ENCODE peak calls at places on chromosomes 16 and 17, in eight cellular contexts. R is cardiac muscle cell, H is endothelial cell, G is fibroblast of lung, T is A549, B is esophagus squamous epithelium, K is cardiac fibroblast, E is heart left ventricle. I is an unnamed sample.

GRCh38 chr16:85002643-85003042 is 8.7 kb downstream of the ZDHHC7 start:
- DNase-seq in R (no peak), H (no peak), G (no peak), T (no peak), B (no peak), K (peak; percentile 59), E (peak; percentile 55), I (no peak)

GRCh38 chr16:9275386-9275785 is 183.9 kb downstream of the HAPSTR1 start:
- DNase-seq in R (no peak), H (no peak), G (no peak), T (no peak), B (no peak), K (no peak), E (no peak), I (no peak)

GRCh38 chr17:7313028-7313889 is 1.9 kb downstream of the GPS2 start:
- DNase-seq in R (no peak), H (no peak), G (no peak), T (peak; percentile 54), B (no peak), K (peak; percentile 4), E (no peak), I (no peak)

GRCh38 chr17:17063546-17064122 is 21.4 kb downstream of the MPRIP start:
- DNase-seq in R (no peak), H (no peak), G (peak; percentile 43), T (peak; percentile 56), B (no peak), K (peak; percentile 29), E (peak; percentile 80), I (peak; percentile 52)

GRCh38 chr16:1442697-1443096 is 1.7 kb downstream of the CCDC154 start:
- DNase-seq in R (no peak), H (no peak), G (no peak), T (no peak), B (no peak), K (no peak), E (no peak), I (no peak)

GRCh38 chr17:45200701-45201100 is 21.0 kb upstream of the FMNL1 start:
- DNase-seq in R (peak; percentile 70), H (no peak), G (peak; percentile 20), T (no peak), B (no peak), K (peak; percentile 67), E (peak; percentile 54), I (no peak)

GRCh38 chr16:83913234-83913633 is 14.3 kb downstream of the MLYCD start:
- DNase-seq in R (peak; percentile 43), H (no peak), G (peak; percentile 84), T (no peak), B (no peak), K (no peak), E (peak; percentile 92), I (no peak)

GRCh38 chr17:35630530-35631148 is 43.5 kb downstream of the AP2B1 start:
- DNase-seq in R (peak; percentile 45), H (no peak), G (peak; percentile 21), T (peak; percentile 9), B (no peak), K (peak; percentile 65), E (no peak), I (no peak)

GRCh38 chr16:84356591-84357116 is 11.7 kb upstream of the ATP2C2 start:
- DNase-seq in R (no peak), H (no peak), G (no peak), T (no peak), B (no peak), K (no peak), E (no peak), I (no peak)

GRCh38 chr16:49023095-49023494 is 258.5 kb downstream of the CBLN1 start:
- DNase-seq in R (no peak), H (no peak), G (peak; percentile 53), T (no peak), B (no peak), K (peak; percentile 19), E (no peak), I (no peak)

GRCh38 chr16:13909872-13910303 is 10.1 kb upstream of the ERCC4 start:
- DNase-seq in R (peak; percentile 98), H (no peak), G (peak; percentile 98), T (peak; percentile 49), B (no peak), K (peak; percentile 91), E (peak; percentile 78), I (no peak)

GRCh38 chr16:424033-424622 is 1.3 kb upstream of the RAB11FIP3 start:
- DNase-seq in R (peak; percentile 99), H (no peak), G (peak; percentile 98), T (peak; percentile 64), B (no peak), K (peak; percentile 97), E (peak; percentile 82), I (no peak)

GRCh38 chr17:75904749-75905521 is at the start of gene MRPL38:
- DNase-seq in R (peak; percentile 97), H (peak; percentile 98), G (peak; percentile 93), T (peak; percentile 98), B (peak; percentile 78), K (peak; percentile 95), E (peak; percentile 94), I (peak; percentile 96)

GRCh38 chr16:66519482-66519881 is 30.4 kb downstream of the TK2 start:
- DNase-seq in R (no peak), H (no peak), G (no peak), T (no peak), B (no peak), K (no peak), E (no peak), I (no peak)

GRCh38 chr17:29124931-29125270 is 55.3 kb downstream of the MYO18A start:
- DNase-seq in R (no peak), H (no peak), G (no peak), T (no peak), B (no peak), K (no peak), E (peak; percentile 74), I (no peak)

GRCh38 chr16:71499775-71500364 is 10.7 kb upstream of the ZNF19 start:
- DNase-seq in R (peak; percentile 77), H (peak; percentile 64), G (peak; percentile 75), T (peak; percentile 67), B (no peak), K (peak; percentile 79), E (no peak), I (no peak)

GRCh38 chr16:58855291-58855823 is 121.2 kb upstream of the GOT2 start:
- DNase-seq in R (no peak), H (no peak), G (no peak), T (no peak), B (no peak), K (no peak), E (no peak), I (no peak)

GRCh38 chr16:7278636-7279035 is 54.0 kb upstream of the RBFOX1 start:
- DNase-seq in R (no peak), H (no peak), G (no peak), T (no peak), B (no peak), K (no peak), E (no peak), I (no peak)

GRCh38 chr16:66928702-66929388 is 3.5 kb upstream of the RRAD start:
- DNase-seq in R (peak; percentile 50), H (no peak), G (peak; percentile 38), T (peak; percentile 56), B (no peak), K (peak; percentile 46), E (no peak), I (no peak)

GRCh38 chr17:19555746-19556145 is 22.1 kb downstream of the SLC47A1 start:
- DNase-seq in R (no peak), H (no peak), G (no peak), T (no peak), B (no peak), K (no peak), E (no peak), I (no peak)

GRCh38 chr17:53316073-53316472 is 506.7 kb upstream of the KIF2B start:
- DNase-seq in R (no peak), H (no peak), G (no peak), T (no peak), B (no peak), K (no peak), E (no peak), I (peak; percentile 44)

GRCh38 chr17:74132354-74132753 is 71.1 kb upstream of the RPL38 start:
- DNase-seq in R (no peak), H (no peak), G (no peak), T (no peak), B (no peak), K (no peak), E (no peak), I (no peak)

GRCh38 chr17:4297351-4297750 is 33.6 kb upstream of the ANKFY1 start:
- DNase-seq in R (no peak), H (no peak), G (no peak), T (no peak), B (no peak), K (no peak), E (no peak), I (no peak)
- TF ChIP-seq CTCF in R (no peak), H (no peak), G (no peak), T (no peak), B (no peak), K (no peak), E (no peak), I (no peak)

GRCh38 chr16:80369559-80369958 is 171.2 kb upstream of the DYNLRB2 start:
- DNase-seq in R (peak; percentile 43), H (peak; percentile 24), G (peak; percentile 64), T (peak; percentile 59), B (no peak), K (peak; percentile 67), E (no peak), I (no peak)
- TF ChIP-seq CTCF in R (peak; percentile 36), H (no peak), G (peak; percentile 68), T (peak; percentile 63), B (peak; percentile 59), K (peak; percentile 65), E (peak; percentile 30), I (peak; percentile 86)

GRCh38 chr17:47229535-47230443 is 20.6 kb downstream of the MYL4 start:
- DNase-seq in R (peak; percentile 97), H (peak; percentile 74), G (peak; percentile 96), T (peak; percentile 92), B (no peak), K (peak; percentile 98), E (peak; percentile 87), I (no peak)
- TF ChIP-seq CTCF in R (peak; percentile 100), H (peak; percentile 86), G (peak; percentile 100), T (peak; percentile 98), B (peak; percentile 96), K (peak; percentile 100), E (peak; percentile 99), I (peak; percentile 96)

GRCh38 chr16:2817496-2818277 is 650 bp downstream of the PRSS21 start:
- DNase-seq in R (no peak), H (no peak), G (no peak), T (no peak), B (no peak), K (no peak), E (no peak), I (no peak)

GRCh38 chr16:2818278-2818876 is 1.3 kb downstream of the PRSS21 start:
- DNase-seq in R (no peak), H (no peak), G (no peak), T (no peak), B (no peak), K (no peak), E (no peak), I (peak; percentile 58)

GRCh38 chr16:2815299-2815771 is 1.7 kb upstream of the PRSS21 start:
- DNase-seq in R (no peak), H (no peak), G (no peak), T (no peak), B (no peak), K (no peak), E (no peak), I (peak; percentile 75)

GRCh38 chr16:2814757-2815298 is 2.2 kb upstream of the PRSS21 start:
- DNase-seq in R (no peak), H (no peak), G (no peak), T (no peak), B (no peak), K (no peak), E (no peak), I (peak; percentile 79)

GRCh38 chr16:2816751-2817495 is at the start of gene PRSS21:
- DNase-seq in R (no peak), H (no peak), G (no peak), T (no peak), B (no peak), K (no peak), E (no peak), I (peak; percentile 90)
- TF ChIP-seq CTCF in R (no peak), H (peak; percentile 33), G (no peak), T (no peak), B (peak; percentile 10), K (no peak), E (no peak), I (no peak)

I was measured in chondrocyte.